ENCODE peak calls at places on chromosomes 11 and 22, in six cellular contexts. One of them, this sample, is unnamed.

GRCh38 chr11:92837595-92837994 is 131.9 kb upstream of the MTNR1B start:
- DNase-seq in fibroblast of pulmonary artery: no peak
- DNase-seq in natural killer cell treated with Interleukin-12 subunit alpha and Interleukin-12 subunit beta and Interleukin-15 and Interleukin-18, amount 100 ng/mL, for 72 hours: no peak
- DNase-seq in OCI-LY7: no peak
- DNase-seq in NCI-H146: no peak
- DNase-seq in GM13976: no peak
- DNase-seq in this sample: no peak

GRCh38 chr11:122337241-122338176 is 221.5 kb upstream of the BLID start:
- DNase-seq in fibroblast of pulmonary artery: peak
- DNase-seq in natural killer cell treated with Interleukin-12 subunit alpha and Interleukin-12 subunit beta and Interleukin-15 and Interleukin-18, amount 100 ng/mL, for 72 hours: no peak
- DNase-seq in OCI-LY7: no peak
- DNase-seq in NCI-H146: no peak
- DNase-seq in GM13976: no peak
- DNase-seq in this sample: peak

GRCh38 chr22:38132794-38133193 is 22.3 kb upstream of the BAIAP2L2 start:
- DNase-seq in fibroblast of pulmonary artery: no peak
- DNase-seq in natural killer cell treated with Interleukin-12 subunit alpha and Interleukin-12 subunit beta and Interleukin-15 and Interleukin-18, amount 100 ng/mL, for 72 hours: no peak
- DNase-seq in OCI-LY7: no peak
- DNase-seq in NCI-H146: no peak
- DNase-seq in GM13976: no peak
- DNase-seq in this sample: no peak

GRCh38 chr11:2819316-2819715 is 66.3 kb downstream of the CDKN1C start:
- DNase-seq in fibroblast of pulmonary artery: no peak
- DNase-seq in natural killer cell treated with Interleukin-12 subunit alpha and Interleukin-12 subunit beta and Interleukin-15 and Interleukin-18, amount 100 ng/mL, for 72 hours: no peak
- DNase-seq in OCI-LY7: no peak
- DNase-seq in NCI-H146: no peak
- DNase-seq in GM13976: no peak
- DNase-seq in this sample: no peak

GRCh38 chr22:44729391-44730012 is 22.9 kb upstream of the ARHGAP8 start:
- DNase-seq in fibroblast of pulmonary artery: peak
- DNase-seq in natural killer cell treated with Interleukin-12 subunit alpha and Interleukin-12 subunit beta and Interleukin-15 and Interleukin-18, amount 100 ng/mL, for 72 hours: peak
- DNase-seq in OCI-LY7: no peak
- DNase-seq in NCI-H146: no peak
- DNase-seq in GM13976: no peak
- DNase-seq in this sample: no peak

GRCh38 chr11:62592989-62593421 is 1.7 kb upstream of the TUT1 start:
- DNase-seq in fibroblast of pulmonary artery: no peak
- DNase-seq in natural killer cell treated with Interleukin-12 subunit alpha and Interleukin-12 subunit beta and Interleukin-15 and Interleukin-18, amount 100 ng/mL, for 72 hours: no peak
- DNase-seq in OCI-LY7: no peak
- DNase-seq in NCI-H146: no peak
- DNase-seq in GM13976: no peak
- DNase-seq in this sample: no peak

GRCh38 chr11:72333657-72334056 is 89.7 kb upstream of the PHOX2A start:
- DNase-seq in fibroblast of pulmonary artery: peak
- DNase-seq in natural killer cell treated with Interleukin-12 subunit alpha and Interleukin-12 subunit beta and Interleukin-15 and Interleukin-18, amount 100 ng/mL, for 72 hours: no peak
- DNase-seq in OCI-LY7: peak
- DNase-seq in NCI-H146: no peak
- DNase-seq in GM13976: no peak
- DNase-seq in this sample: no peak

GRCh38 chr11:2844996-2845395 is 40.6 kb downstream of the CDKN1C start:
- DNase-seq in fibroblast of pulmonary artery: no peak
- DNase-seq in natural killer cell treated with Interleukin-12 subunit alpha and Interleukin-12 subunit beta and Interleukin-15 and Interleukin-18, amount 100 ng/mL, for 72 hours: no peak
- DNase-seq in OCI-LY7: no peak
- DNase-seq in NCI-H146: no peak
- DNase-seq in GM13976: no peak
- DNase-seq in this sample: no peak

GRCh38 chr11:112004389-112004788 is 20.8 kb upstream of the DLAT start:
- DNase-seq in fibroblast of pulmonary artery: no peak
- DNase-seq in natural killer cell treated with Interleukin-12 subunit alpha and Interleukin-12 subunit beta and Interleukin-15 and Interleukin-18, amount 100 ng/mL, for 72 hours: no peak
- DNase-seq in OCI-LY7: peak
- DNase-seq in NCI-H146: no peak
- DNase-seq in GM13976: peak
- DNase-seq in this sample: peak

GRCh38 chr22:19429950-19430889 is 1.3 kb downstream of the HIRA start:
- DNase-seq in fibroblast of pulmonary artery: peak
- DNase-seq in natural killer cell treated with Interleukin-12 subunit alpha and Interleukin-12 subunit beta and Interleukin-15 and Interleukin-18, amount 100 ng/mL, for 72 hours: no peak
- DNase-seq in OCI-LY7: peak
- DNase-seq in NCI-H146: no peak
- DNase-seq in GM13976: peak
- DNase-seq in this sample: peak

GRCh38 chr11:11661356-11662040 is 39.7 kb upstream of the GALNT18 start:
- DNase-seq in fibroblast of pulmonary artery: no peak
- DNase-seq in natural killer cell treated with Interleukin-12 subunit alpha and Interleukin-12 subunit beta and Interleukin-15 and Interleukin-18, amount 100 ng/mL, for 72 hours: no peak
- DNase-seq in OCI-LY7: no peak
- DNase-seq in NCI-H146: peak
- DNase-seq in GM13976: no peak
- DNase-seq in this sample: no peak

GRCh38 chr11:130522284-130522961 is 74.0 kb downstream of the ADAMTS15 start:
- DNase-seq in fibroblast of pulmonary artery: peak
- DNase-seq in natural killer cell treated with Interleukin-12 subunit alpha and Interleukin-12 subunit beta and Interleukin-15 and Interleukin-18, amount 100 ng/mL, for 72 hours: no peak
- DNase-seq in OCI-LY7: no peak
- DNase-seq in NCI-H146: no peak
- DNase-seq in GM13976: no peak
- DNase-seq in this sample: peak

GRCh38 chr11:100632970-100633452 is 54.1 kb upstream of the ARHGAP42 start:
- DNase-seq in fibroblast of pulmonary artery: peak
- DNase-seq in natural killer cell treated with Interleukin-12 subunit alpha and Interleukin-12 subunit beta and Interleukin-15 and Interleukin-18, amount 100 ng/mL, for 72 hours: no peak
- DNase-seq in OCI-LY7: no peak
- DNase-seq in NCI-H146: no peak
- DNase-seq in GM13976: no peak
- DNase-seq in this sample: no peak

GRCh38 chr22:42313204-42313603 is 42.8 kb upstream of the TCF20 start:
- DNase-seq in fibroblast of pulmonary artery: no peak
- DNase-seq in natural killer cell treated with Interleukin-12 subunit alpha and Interleukin-12 subunit beta and Interleukin-15 and Interleukin-18, amount 100 ng/mL, for 72 hours: no peak
- DNase-seq in OCI-LY7: peak
- DNase-seq in NCI-H146: peak
- DNase-seq in GM13976: no peak
- DNase-seq in this sample: no peak

GRCh38 chr11:40134820-40135219 is 1324.6 kb downstream of the LRRC4C start:
- DNase-seq in fibroblast of pulmonary artery: no peak
- DNase-seq in natural killer cell treated with Interleukin-12 subunit alpha and Interleukin-12 subunit beta and Interleukin-15 and Interleukin-18, amount 100 ng/mL, for 72 hours: no peak
- DNase-seq in OCI-LY7: no peak
- DNase-seq in NCI-H146: no peak
- DNase-seq in GM13976: no peak
- DNase-seq in this sample: no peak

GRCh38 chr11:125688066-125688465 is 7.4 kb upstream of the ACRV1 start:
- DNase-seq in fibroblast of pulmonary artery: no peak
- DNase-seq in natural killer cell treated with Interleukin-12 subunit alpha and Interleukin-12 subunit beta and Interleukin-15 and Interleukin-18, amount 100 ng/mL, for 72 hours: no peak
- DNase-seq in OCI-LY7: no peak
- DNase-seq in NCI-H146: no peak
- DNase-seq in GM13976: no peak
- DNase-seq in this sample: no peak

GRCh38 chr11:10118830-10119229 is 175.2 kb downstream of the SBF2 start:
- DNase-seq in fibroblast of pulmonary artery: peak
- DNase-seq in natural killer cell treated with Interleukin-12 subunit alpha and Interleukin-12 subunit beta and Interleukin-15 and Interleukin-18, amount 100 ng/mL, for 72 hours: no peak
- DNase-seq in OCI-LY7: no peak
- DNase-seq in NCI-H146: no peak
- DNase-seq in GM13976: no peak
- DNase-seq in this sample: no peak

GRCh38 chr11:17277024-17277584 is 565 bp downstream of the NUCB2 start:
- DNase-seq in fibroblast of pulmonary artery: peak
- DNase-seq in natural killer cell treated with Interleukin-12 subunit alpha and Interleukin-12 subunit beta and Interleukin-15 and Interleukin-18, amount 100 ng/mL, for 72 hours: no peak
- DNase-seq in OCI-LY7: peak
- DNase-seq in NCI-H146: peak
- DNase-seq in GM13976: peak
- DNase-seq in this sample: peak

GRCh38 chr22:45427114-45427513 is 13.6 kb downstream of the RIBC2 start:
- DNase-seq in fibroblast of pulmonary artery: no peak
- DNase-seq in natural killer cell treated with Interleukin-12 subunit alpha and Interleukin-12 subunit beta and Interleukin-15 and Interleukin-18, amount 100 ng/mL, for 72 hours: no peak
- DNase-seq in OCI-LY7: no peak
- DNase-seq in NCI-H146: no peak
- DNase-seq in GM13976: no peak
- DNase-seq in this sample: no peak

GRCh38 chr11:47204633-47204989 is 10.2 kb upstream of the DDB2 start:
- DNase-seq in fibroblast of pulmonary artery: peak
- DNase-seq in natural killer cell treated with Interleukin-12 subunit alpha and Interleukin-12 subunit beta and Interleukin-15 and Interleukin-18, amount 100 ng/mL, for 72 hours: no peak
- DNase-seq in OCI-LY7: no peak
- DNase-seq in NCI-H146: no peak
- DNase-seq in GM13976: no peak
- DNase-seq in this sample: peak

GRCh38 chr11:118938491-118939411 is 13.0 kb upstream of the BCL9L start:
- DNase-seq in fibroblast of pulmonary artery: peak
- DNase-seq in natural killer cell treated with Interleukin-12 subunit alpha and Interleukin-12 subunit beta and Interleukin-15 and Interleukin-18, amount 100 ng/mL, for 72 hours: no peak
- DNase-seq in OCI-LY7: no peak
- DNase-seq in NCI-H146: no peak
- DNase-seq in GM13976: no peak
- DNase-seq in this sample: peak

GRCh38 chr11:65468874-65469333 is 29.9 kb upstream of the MALAT1 start:
- DNase-seq in fibroblast of pulmonary artery: no peak
- DNase-seq in natural killer cell treated with Interleukin-12 subunit alpha and Interleukin-12 subunit beta and Interleukin-15 and Interleukin-18, amount 100 ng/mL, for 72 hours: no peak
- DNase-seq in OCI-LY7: peak
- DNase-seq in NCI-H146: peak
- DNase-seq in GM13976: peak
- DNase-seq in this sample: peak

GRCh38 chr11:86735462-86736302 is 63.3 kb upstream of the ME3 start:
- DNase-seq in fibroblast of pulmonary artery: peak
- DNase-seq in natural killer cell treated with Interleukin-12 subunit alpha and Interleukin-12 subunit beta and Interleukin-15 and Interleukin-18, amount 100 ng/mL, for 72 hours: no peak
- DNase-seq in OCI-LY7: no peak
- DNase-seq in NCI-H146: no peak
- DNase-seq in GM13976: no peak
- DNase-seq in this sample: peak

GRCh38 chr11:133271206-133271605 is 261.1 kb downstream of the OPCML start:
- DNase-seq in fibroblast of pulmonary artery: no peak
- DNase-seq in natural killer cell treated with Interleukin-12 subunit alpha and Interleukin-12 subunit beta and Interleukin-15 and Interleukin-18, amount 100 ng/mL, for 72 hours: no peak
- DNase-seq in OCI-LY7: no peak
- DNase-seq in NCI-H146: no peak
- DNase-seq in GM13976: no peak
- DNase-seq in this sample: no peak

GRCh38 chr11:77071077-77071476 is 4.3 kb downstream of the CAPN5 start:
- DNase-seq in fibroblast of pulmonary artery: no peak
- DNase-seq in natural killer cell treated with Interleukin-12 subunit alpha and Interleukin-12 subunit beta and Interleukin-15 and Interleukin-18, amount 100 ng/mL, for 72 hours: no peak
- DNase-seq in OCI-LY7: no peak
- DNase-seq in NCI-H146: no peak
- DNase-seq in GM13976: no peak
- DNase-seq in this sample: no peak

GRCh38 chr11:134683860-134684259 is 271.8 kb upstream of the B3GAT1 start:
- DNase-seq in fibroblast of pulmonary artery: no peak
- DNase-seq in natural killer cell treated with Interleukin-12 subunit alpha and Interleukin-12 subunit beta and Interleukin-15 and Interleukin-18, amount 100 ng/mL, for 72 hours: no peak
- DNase-seq in OCI-LY7: no peak
- DNase-seq in NCI-H146: no peak
- DNase-seq in GM13976: no peak
- DNase-seq in this sample: no peak

GRCh38 chr11:76640540-76640939 is 30.0 kb downstream of the LRRC32 start:
- DNase-seq in fibroblast of pulmonary artery: no peak
- DNase-seq in natural killer cell treated with Interleukin-12 subunit alpha and Interleukin-12 subunit beta and Interleukin-15 and Interleukin-18, amount 100 ng/mL, for 72 hours: no peak
- DNase-seq in OCI-LY7: no peak
- DNase-seq in NCI-H146: peak
- DNase-seq in GM13976: no peak
- DNase-seq in this sample: no peak